ENCODE peak calls at places on chromosomes 16 and 17, in six cellular contexts. S is stomach, T is suprapubic skin, W is A549, X is IMR-90, G is breast epithelium. V is an unnamed sample.

GRCh38 chr16:46747777-46748651 is at the start of gene MYLK3:
- DNase-seq in S (no peak), W (no peak), T (no peak), X (no peak), G (no peak), V (no peak)

GRCh38 chr17:49414271-49414621 is 436 bp downstream of the PHB1 start:
- DNase-seq in T (peak; percentile 65), X (no peak), G (no peak), W (peak; percentile 46), S (no peak), V (no peak)

GRCh38 chr16:65773319-65773874 is 593.1 kb upstream of the CDH5 start:
- DNase-seq in X (no peak), T (no peak), G (no peak), S (no peak), W (no peak), V (no peak)

GRCh38 chr16:27254262-27254811 is 14.2 kb downstream of the NSMCE1 start:
- DNase-seq in T (no peak), G (no peak), S (no peak), W (no peak), X (no peak), V (no peak)

GRCh38 chr16:59707441-59707840 is 973.3 kb upstream of the GOT2 start:
- DNase-seq in X (no peak), T (no peak), W (no peak), G (no peak), S (no peak), V (no peak)

GRCh38 chr16:27210174-27210573 is 6.8 kb downstream of the KDM8 start:
- DNase-seq in T (no peak), G (no peak), X (no peak), S (no peak), W (no peak), V (no peak)

GRCh38 chr17:38465420-38466345 is 37.4 kb downstream of the ARHGAP23 start:
- DNase-seq in T (peak; percentile 89), S (peak; percentile 42), X (peak; percentile 71), G (no peak), W (no peak), V (peak; percentile 51)

GRCh38 chr17:63675231-63675606 is 24.7 kb downstream of the LIMD2 start:
- DNase-seq in X (no peak), W (no peak), S (no peak), T (no peak), G (no peak), V (no peak)

GRCh38 chr17:18954321-18954720 is 2.4 kb downstream of the SLC5A10 start:
- DNase-seq in S (no peak), X (no peak), W (no peak), G (no peak), T (no peak), V (no peak)

GRCh38 chr17:73192219-73192893 is 499 bp upstream of the COG1 start:
- DNase-seq in X (peak; percentile 65), W (peak; percentile 76), S (peak; percentile 60), T (peak; percentile 82), G (peak; percentile 60), V (peak; percentile 51)

GRCh38 chr17:50892101-50892776 is 26.1 kb upstream of the TOB1 start:
- DNase-seq in W (no peak), G (no peak), X (no peak), T (peak; percentile 58), S (peak; percentile 2), V (no peak)

GRCh38 chr16:80824623-80825364 is 20.4 kb upstream of the CDYL2 start:
- DNase-seq in W (peak; percentile 36), T (no peak), X (peak; percentile 67), G (no peak), S (peak; percentile 39), V (peak; percentile 20)

GRCh38 chr17:57634713-57635465 is 110.2 kb downstream of the CCDC182 start:
- DNase-seq in W (no peak), S (no peak), G (no peak), X (peak; percentile 78), T (peak; percentile 16), V (no peak)

GRCh38 chr17:75875182-75875939 is 3.0 kb downstream of the TRIM47 start:
- DNase-seq in X (no peak), S (peak; percentile 60), W (no peak), T (no peak), G (no peak), V (peak; percentile 45)

GRCh38 chr17:45092932-45093430 is 31.9 kb downstream of the NMT1 start:
- DNase-seq in T (peak; percentile 92), G (peak; percentile 82), S (peak; percentile 57), W (peak; percentile 99), X (peak; percentile 99), V (peak; percentile 90)

GRCh38 chr16:13992322-13992721 is 72.4 kb downstream of the ERCC4 start:
- DNase-seq in X (no peak), G (no peak), W (no peak), S (no peak), T (no peak), V (no peak)

GRCh38 chr17:31061678-31062077 is 33.1 kb upstream of the NF1 start:
- DNase-seq in T (no peak), W (no peak), S (no peak), X (no peak), G (no peak), V (no peak)

GRCh38 chr16:75241412-75241811 is 10.0 kb downstream of the BCAR1 start:
- DNase-seq in X (no peak), W (no peak), T (no peak), G (no peak), S (no peak), V (no peak)

GRCh38 chr16:75238132-75238852 is 13.1 kb downstream of the BCAR1 start:
- DNase-seq in T (no peak), X (peak; percentile 91), G (no peak), W (no peak), S (peak; percentile 77), V (peak; percentile 94)

GRCh38 chr16:75237398-75238131 is 13.9 kb downstream of the BCAR1 start:
- DNase-seq in G (no peak), W (no peak), T (no peak), X (no peak), S (no peak), V (no peak)

GRCh38 chr16:75238853-75239371 is 12.5 kb downstream of the BCAR1 start:
- DNase-seq in W (no peak), S (no peak), T (no peak), X (no peak), G (no peak), V (peak; percentile 57)

DNA sequence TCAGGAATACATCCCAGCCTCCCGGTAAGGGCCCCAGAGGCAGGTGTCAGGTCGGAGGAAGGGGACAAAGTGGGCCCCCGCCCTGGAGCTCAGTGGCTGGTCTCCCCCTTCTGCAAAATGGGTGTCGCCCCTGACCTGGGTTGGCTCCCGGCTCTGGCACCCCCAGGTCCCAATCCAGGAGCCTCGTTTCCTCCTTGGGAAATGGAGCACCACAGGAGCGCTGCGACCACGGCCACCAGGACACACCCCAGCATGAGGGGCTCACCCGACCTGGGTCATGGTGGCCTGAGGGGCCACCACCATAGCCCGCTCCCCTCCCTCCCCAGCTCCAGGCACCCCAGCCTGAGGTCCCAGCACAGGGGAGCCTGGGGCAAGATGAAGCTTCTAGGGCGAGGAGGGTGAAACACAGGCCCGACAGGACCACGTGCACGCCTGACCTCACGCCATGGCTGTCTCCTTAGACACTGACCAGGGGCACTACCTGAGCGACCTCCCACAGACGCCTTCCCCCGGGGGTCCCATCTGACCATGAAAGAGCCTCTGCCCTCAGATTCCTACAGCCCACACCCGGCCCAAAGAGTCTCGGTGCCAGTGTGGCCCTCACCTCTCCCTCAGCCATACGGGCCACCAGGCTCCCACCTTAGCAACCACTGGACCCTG is 11.8 kb downstream of the BCAR1 start:
- DNase-seq in X (no peak), W (no peak), G (no peak), S (no peak), T (no peak), V (no peak)
- H3K4me1 ChIP-seq in X (peaks cover 38% of the 10 kb centered on the region), W (peaks cover 41% of the 10 kb centered on the region), G (peaks cover 30% of the 10 kb centered on the region), S (peaks cover 66% of the 10 kb centered on the region), T (peaks cover 42% of the 10 kb centered on the region), V (peaks cover 38% of the 10 kb centered on the region)

DNA sequence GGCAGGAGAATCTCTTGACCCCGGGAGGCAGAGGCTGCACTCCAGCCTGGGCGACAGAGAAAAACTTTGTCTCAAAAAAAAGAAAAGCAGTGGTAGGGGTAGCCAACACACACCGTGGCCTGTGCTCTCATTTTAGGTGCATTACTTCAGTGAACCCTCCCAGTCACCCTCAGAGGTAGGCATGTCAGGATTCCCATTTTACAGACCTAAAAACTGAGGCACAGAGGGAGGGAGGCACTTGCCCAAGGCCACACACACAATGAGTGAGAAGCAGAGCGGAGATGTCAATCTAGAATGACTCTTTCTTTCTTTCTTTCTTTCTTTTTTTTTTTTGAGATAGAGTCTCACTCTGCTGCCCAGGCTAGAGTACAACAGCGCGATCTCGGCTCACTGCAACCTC is 5.2 kb downstream of the COTL1 start:
- DNase-seq in S (no peak), T (no peak), X (no peak), G (no peak), W (no peak), V (no peak)
- H3K4me3 ChIP-seq in S (no peak overlapping the region), T (no peak overlapping the region), X (no peak overlapping the region), G (no peak overlapping the region), W (no peak overlapping the region), V (no peak overlapping the region)

GRCh38 chr17:32487460-32488176 is 825 bp downstream of the CDK5R1 start:
- DNase-seq in X (no peak), T (no peak), S (no peak), G (no peak), W (no peak), V (no peak)
- TF ChIP-seq POLR2A in X (no peak), T (no peak), S (no peak), G (no peak), W (no peak), V (no peak)

GRCh38 chr16:53091508-53092211 is 36.9 kb downstream of the CHD9 start:
- DNase-seq in T (peak; percentile 84), G (no peak), X (peak; percentile 92), S (peak; percentile 27), W (no peak), V (no peak)

GRCh38 chr16:53087101-53087500 is 32.3 kb downstream of the CHD9 start:
- DNase-seq in W (no peak), S (no peak), X (peak; percentile 72), T (no peak), G (no peak), V (peak; percentile 33)

GRCh38 chr16:53090271-53090590 is 35.4 kb downstream of the CHD9 start:
- DNase-seq in X (no peak), S (no peak), T (no peak), G (no peak), W (no peak), V (no peak)

GRCh38 chr16:53090591-53091507 is 36.1 kb downstream of the CHD9 start:
- DNase-seq in S (peak; percentile 71), G (peak; percentile 84), T (peak; percentile 96), X (peak; percentile 98), W (no peak), V (peak; percentile 72)

DNA sequence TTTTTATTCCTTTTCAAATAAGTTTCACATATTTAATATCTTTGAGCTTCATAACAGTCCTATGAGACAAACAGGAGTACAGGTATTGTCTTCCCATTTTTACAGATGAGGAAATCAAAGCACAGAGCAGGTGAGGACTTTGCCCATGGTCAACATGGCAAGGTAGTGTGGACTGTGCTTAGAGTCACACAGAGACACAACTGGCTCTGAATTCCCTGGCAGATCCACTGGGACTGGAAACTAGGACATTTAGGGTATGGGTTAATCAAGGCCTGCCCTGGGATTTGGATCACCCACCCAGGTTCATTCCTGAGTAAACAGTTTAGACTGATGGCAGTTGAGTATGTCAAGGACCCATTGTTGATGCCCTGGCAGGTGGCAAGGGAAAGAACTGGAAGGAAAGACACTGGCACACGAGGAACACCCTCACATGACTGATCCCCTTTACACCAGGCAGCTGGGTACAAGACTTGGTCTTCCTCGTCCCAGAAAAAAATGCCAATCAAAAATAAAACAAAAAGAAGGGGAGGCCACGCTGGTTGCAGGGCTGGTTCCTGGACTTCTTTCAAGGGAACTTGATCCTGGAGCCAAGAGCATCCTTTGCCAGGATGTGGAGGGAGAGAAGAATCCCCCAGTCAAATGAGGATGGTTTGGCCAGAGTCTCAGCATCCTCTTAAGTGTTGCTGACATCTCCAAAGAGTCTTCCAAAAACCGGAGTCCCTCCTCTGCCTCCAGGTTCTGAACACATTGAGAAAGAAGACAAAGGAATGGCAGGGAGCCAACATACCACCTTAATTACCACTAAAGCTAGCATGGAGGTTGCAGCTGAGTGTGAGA is 34.9 kb downstream of the CHD9 start:
- DNase-seq in S (no peak), T (no peak), G (no peak), X (no peak), W (no peak), V (no peak)
- H3K4me1 ChIP-seq in S (peaks cover 67% of the 10 kb centered on the region), T (peaks cover 90% of the 10 kb centered on the region), G (peaks cover 33% of the 10 kb centered on the region), X (peaks cover 21% of the 10 kb centered on the region), W (peaks cover 56% of the 10 kb centered on the region), V (peaks cover 68% of the 10 kb centered on the region)

V was measured in thyroid gland.